ENCODE peak calls at places on chromosomes 7 and 10, in five cellular contexts. P, Y, A, R and W are unnamed samples.

GRCh38 chr7:91722831-91723230 is 157.7 kb downstream of the MTERF1 start:
- DNase-seq in P (no peak), R (no peak), A (no peak), Y (no peak), W (no peak)

GRCh38 chr10:86775056-86775858 is 18.8 kb downstream of the BMPR1A start:
- DNase-seq in A (no peak), R (no peak), Y (no peak), P (peak; percentile 67), W (no peak)

GRCh38 chr7:20299145-20299544 is 31.6 kb upstream of the ITGB8 start:
- DNase-seq in A (no peak), P (no peak), Y (no peak), R (no peak), W (no peak)

GRCh38 chr7:141225916-141226618 is 152.2 kb downstream of the TMEM178B start:
- DNase-seq in R (no peak), A (no peak), Y (no peak), P (no peak), W (no peak)

GRCh38 chr10:32256613-32257437 is 90.1 kb downstream of the EPC1 start:
- DNase-seq in R (peak; percentile 78), A (peak; percentile 39), Y (no peak), P (peak; percentile 76), W (no peak)

GRCh38 chr10:121823993-121824463 is 103.8 kb downstream of the ATE1 start:
- DNase-seq in Y (peak; percentile 3), R (no peak), A (no peak), P (peak; percentile 47), W (no peak)

GRCh38 chr10:11178606-11179221 is 161.0 kb downstream of the CELF2 start:
- DNase-seq in A (peak; percentile 86), Y (no peak), P (peak; percentile 71), R (peak; percentile 94), W (no peak)

GRCh38 chr7:289209-289755 is 688 bp upstream of the FOXL3 start:
- DNase-seq in R (no peak), Y (no peak), P (no peak), A (no peak), W (no peak)

GRCh38 chr7:35802649-35803048 is 1.8 kb downstream of the SEPTIN7 start:
- DNase-seq in P (no peak), Y (no peak), A (peak; percentile 12), R (no peak), W (no peak)

GRCh38 chr7:29275493-29275892 is 80.9 kb downstream of the CHN2 start:
- DNase-seq in P (no peak), Y (no peak), R (no peak), A (no peak), W (no peak)

GRCh38 chr7:77306231-77307067 is 106.8 kb upstream of the FGL2 start:
- DNase-seq in A (no peak), P (peak; percentile 6), Y (no peak), R (no peak), W (no peak)

GRCh38 chr7:151310578-151310977 is 31.0 kb upstream of the NUB1 start:
- DNase-seq in A (no peak), Y (no peak), R (no peak), P (peak; percentile 55), W (no peak)

GRCh38 chr10:57692255-57692980 is 575.3 kb downstream of the IPMK start:
- DNase-seq in A (no peak), Y (peak; percentile 44), P (no peak), R (no peak), W (peak; percentile 4)

GRCh38 chr7:46385662-46386309 is 464.7 kb upstream of the IGFBP3 start:
- DNase-seq in A (no peak), Y (peak; percentile 74), R (no peak), P (no peak), W (no peak)

GRCh38 chr7:21943436-21943835 is 2.3 kb downstream of the CDCA7L start:
- DNase-seq in Y (no peak), P (no peak), A (no peak), R (no peak), W (no peak)

GRCh38 chr10:113958631-113959382 is 84.9 kb upstream of the ADRB1 start:
- DNase-seq in Y (peak; percentile 69), R (no peak), P (peak; percentile 93), A (no peak), W (peak; percentile 53)

GRCh38 chr10:116465541-116465940 is 37.9 kb downstream of the PNLIPRP3 start:
- DNase-seq in Y (no peak), A (no peak), P (no peak), R (no peak), W (no peak)